ENCODE peak calls at places on chromosome 1, in four cellular contexts. One of them, this sample, is unnamed. For H3K27me3, the result is how much of the 10 kb centered on the place peaks cover.

GRCh38 chr1:228464487-228464983 is 22.6 kb upstream of the RNF187 start:
- DNase-seq in cardiac muscle cell: peak
- DNase-seq in bronchial epithelial cell: peak
- DNase-seq in lower lobe of right lung: peak
- DNase-seq in this sample: no peak

GRCh38 chr1:236795757-236796719 is 946 bp downstream of the MTR start:
- DNase-seq in cardiac muscle cell: peak
- DNase-seq in bronchial epithelial cell: peak
- DNase-seq in lower lobe of right lung: no peak
- DNase-seq in this sample: no peak

GRCh38 chr1:43306688-43307457 is 6.1 kb downstream of the TIE1 start:
- DNase-seq in cardiac muscle cell: no peak
- DNase-seq in bronchial epithelial cell: no peak
- DNase-seq in lower lobe of right lung: peak
- DNase-seq in this sample: no peak

GRCh38 chr1:25863486-25864262 is 4.4 kb upstream of the AUNIP start:
- DNase-seq in cardiac muscle cell: no peak
- DNase-seq in bronchial epithelial cell: no peak
- DNase-seq in lower lobe of right lung: no peak
- DNase-seq in this sample: no peak

GRCh38 chr1:178506669-178507068 is 6.2 kb upstream of the TEX35 start:
- DNase-seq in cardiac muscle cell: peak
- DNase-seq in bronchial epithelial cell: no peak
- DNase-seq in lower lobe of right lung: no peak
- DNase-seq in this sample: no peak

GRCh38 chr1:33388989-33389771 is 41.7 kb downstream of the PHC2 start:
- DNase-seq in cardiac muscle cell: no peak
- DNase-seq in bronchial epithelial cell: no peak
- DNase-seq in lower lobe of right lung: no peak
- DNase-seq in this sample: no peak

GRCh38 chr1:151946366-151946764 is 37.1 kb upstream of the THEM4 start:
- DNase-seq in cardiac muscle cell: no peak
- DNase-seq in bronchial epithelial cell: peak
- DNase-seq in lower lobe of right lung: no peak
- DNase-seq in this sample: no peak

GRCh38 chr1:204578867-204579664 is 62.9 kb downstream of the MDM4 start:
- DNase-seq in cardiac muscle cell: no peak
- DNase-seq in bronchial epithelial cell: no peak
- DNase-seq in lower lobe of right lung: no peak
- DNase-seq in this sample: no peak

GRCh38 chr1:74010206-74010605 is 187.8 kb downstream of the LRRIQ3 start:
- DNase-seq in cardiac muscle cell: no peak
- DNase-seq in bronchial epithelial cell: no peak
- DNase-seq in lower lobe of right lung: no peak
- DNase-seq in this sample: no peak

GRCh38 chr1:167105150-167105840 is 11.4 kb downstream of the STYXL2 start:
- DNase-seq in cardiac muscle cell: no peak
- DNase-seq in bronchial epithelial cell: no peak
- DNase-seq in lower lobe of right lung: no peak
- DNase-seq in this sample: no peak

GRCh38 chr1:38132681-38133080 is 86.1 kb upstream of the POU3F1 start:
- DNase-seq in cardiac muscle cell: no peak
- DNase-seq in bronchial epithelial cell: no peak
- DNase-seq in lower lobe of right lung: no peak
- DNase-seq in this sample: no peak

GRCh38 chr1:38131024-38131585 is 84.5 kb upstream of the POU3F1 start:
- DNase-seq in cardiac muscle cell: no peak
- DNase-seq in bronchial epithelial cell: no peak
- DNase-seq in lower lobe of right lung: no peak
- DNase-seq in this sample: no peak

GRCh38 chr1:38134294-38134755 is 87.7 kb upstream of the POU3F1 start:
- DNase-seq in cardiac muscle cell: no peak
- DNase-seq in bronchial epithelial cell: no peak
- DNase-seq in lower lobe of right lung: no peak
- DNase-seq in this sample: no peak

GRCh38 chr1:38133781-38134180 is 87.2 kb upstream of the POU3F1 start:
- DNase-seq in cardiac muscle cell: no peak
- DNase-seq in bronchial epithelial cell: no peak
- DNase-seq in lower lobe of right lung: no peak
- DNase-seq in this sample: no peak

GRCh38 chr1:38133304-38133703 is 86.7 kb upstream of the POU3F1 start:
- DNase-seq in cardiac muscle cell: no peak
- DNase-seq in bronchial epithelial cell: no peak
- DNase-seq in lower lobe of right lung: no peak
- DNase-seq in this sample: no peak
- H3K4me3 ChIP-seq in cardiac muscle cell: no peak
- H3K4me3 ChIP-seq in bronchial epithelial cell: no peak
- H3K4me3 ChIP-seq in lower lobe of right lung: no peak
- H3K4me3 ChIP-seq in this sample: no peak

DNA sequence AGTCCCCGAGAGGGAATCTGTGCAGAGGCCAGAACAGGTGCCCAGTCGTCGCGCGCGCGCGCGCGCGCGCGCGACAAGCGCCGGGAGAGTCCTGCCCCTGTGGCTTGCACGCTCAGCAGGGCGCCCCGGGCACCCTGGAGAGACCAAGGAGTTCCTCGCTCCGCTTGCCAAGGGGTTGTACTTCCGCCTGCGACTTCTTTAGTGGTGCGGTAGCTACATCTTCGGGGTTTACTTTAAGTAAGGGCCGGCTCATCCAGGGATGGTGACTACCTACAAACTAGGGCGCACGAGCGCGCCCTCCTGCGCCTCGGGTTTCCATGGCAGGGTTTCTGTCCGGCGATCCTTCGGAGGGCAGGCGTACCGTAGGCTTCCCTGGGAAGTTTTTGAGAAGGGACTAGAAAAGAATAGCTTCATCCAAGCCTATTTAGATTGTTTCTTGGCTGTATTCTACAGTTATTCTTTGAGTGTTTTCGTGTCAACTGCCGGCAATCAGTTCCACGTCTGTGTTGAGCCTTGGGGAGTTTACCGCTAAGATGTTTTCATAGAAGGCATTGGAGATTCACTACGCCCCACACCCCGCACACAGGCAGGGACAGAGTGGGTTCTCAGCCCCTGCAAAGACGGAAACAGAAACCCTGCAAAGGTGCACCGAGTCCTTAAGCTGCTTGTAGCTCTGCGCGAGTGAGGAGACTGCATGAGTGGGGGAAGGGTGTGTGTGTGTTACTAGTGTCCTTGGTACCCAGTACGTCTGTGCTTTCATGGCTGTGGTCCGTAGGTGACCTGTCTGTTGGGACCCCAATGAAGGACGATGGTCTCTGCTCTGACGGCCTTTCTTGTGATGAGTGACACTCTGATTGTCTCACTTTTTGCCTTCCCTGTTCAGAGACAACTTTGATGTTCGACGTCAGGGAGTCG is 1.7 kb downstream of the LHX4 start:
- DNase-seq in cardiac muscle cell: peak
- DNase-seq in bronchial epithelial cell: peak
- DNase-seq in lower lobe of right lung: no peak
- DNase-seq in this sample: no peak
- H3K27me3 ChIP-seq in cardiac muscle cell: half or more
- H3K27me3 ChIP-seq in bronchial epithelial cell: half or more
- H3K27me3 ChIP-seq in lower lobe of right lung: half or more
- H3K27me3 ChIP-seq in this sample: half or more

GRCh38 chr1:162283657-162284056 is 93.0 kb downstream of the SPATA46 start:
- DNase-seq in cardiac muscle cell: no peak
- DNase-seq in bronchial epithelial cell: no peak
- DNase-seq in lower lobe of right lung: no peak
- DNase-seq in this sample: no peak
- H3K4me3 ChIP-seq in cardiac muscle cell: no peak
- H3K4me3 ChIP-seq in bronchial epithelial cell: no peak
- H3K4me3 ChIP-seq in lower lobe of right lung: no peak
- H3K4me3 ChIP-seq in this sample: no peak

GRCh38 chr1:243974451-243975292 is 76.4 kb upstream of the ZBTB18 start:
- DNase-seq in cardiac muscle cell: peak
- DNase-seq in bronchial epithelial cell: no peak
- DNase-seq in lower lobe of right lung: no peak
- DNase-seq in this sample: no peak
- H3K27me3 ChIP-seq in cardiac muscle cell: under half
- H3K27me3 ChIP-seq in bronchial epithelial cell: under half
- H3K27me3 ChIP-seq in lower lobe of right lung: under half
- H3K27me3 ChIP-seq in this sample: under half